ENCODE peak calls at places on chromosomes 16 and 17, in ten cellular contexts. One of them, this sample, is unnamed.

GRCh38 chr17:66849136-66849655 is 14.3 kb downstream of the CACNG5 start:
- DNase-seq in prostate gland: no peak
- DNase-seq in GM23338: no peak
- DNase-seq in stomach: no peak
- DNase-seq in H1: no peak
- DNase-seq in SK-N-SH: no peak
- DNase-seq in Panc1: no peak
- DNase-seq in esophagus muscularis mucosa: no peak
- DNase-seq in breast epithelium: no peak
- DNase-seq in K562: no peak
- DNase-seq in this sample: no peak

GRCh38 chr16:57094911-57095310 is 2.5 kb downstream of the CPNE2 start:
- DNase-seq in Panc1: no peak
- DNase-seq in H1: no peak
- DNase-seq in stomach: no peak
- DNase-seq in GM23338: no peak
- DNase-seq in breast epithelium: no peak
- DNase-seq in prostate gland: no peak
- DNase-seq in SK-N-SH: no peak
- DNase-seq in esophagus muscularis mucosa: no peak
- DNase-seq in K562: no peak
- DNase-seq in this sample: no peak

GRCh38 chr16:24491721-24492120 is 47.6 kb upstream of the RBBP6 start:
- DNase-seq in K562: no peak
- DNase-seq in esophagus muscularis mucosa: no peak
- DNase-seq in prostate gland: no peak
- DNase-seq in breast epithelium: no peak
- DNase-seq in GM23338: no peak
- DNase-seq in Panc1: no peak
- DNase-seq in SK-N-SH: no peak
- DNase-seq in stomach: no peak
- DNase-seq in H1: no peak
- DNase-seq in this sample: no peak

GRCh38 chr16:70470927-70471341 is 16.5 kb downstream of the FCSK start:
- DNase-seq in esophagus muscularis mucosa: no peak
- DNase-seq in GM23338: peak; percentile 71
- DNase-seq in SK-N-SH: peak; percentile 87
- DNase-seq in breast epithelium: no peak
- DNase-seq in stomach: peak; percentile 61
- DNase-seq in K562: peak; percentile 58
- DNase-seq in Panc1: no peak
- DNase-seq in H1: peak; percentile 74
- DNase-seq in prostate gland: no peak
- DNase-seq in this sample: no peak

GRCh38 chr16:75198135-75198600 is 8.8 kb downstream of the CTRB2 start:
- DNase-seq in Panc1: no peak
- DNase-seq in stomach: peak; percentile 24
- DNase-seq in H1: no peak
- DNase-seq in K562: no peak
- DNase-seq in prostate gland: no peak
- DNase-seq in SK-N-SH: peak; percentile 71
- DNase-seq in esophagus muscularis mucosa: no peak
- DNase-seq in GM23338: no peak
- DNase-seq in breast epithelium: no peak
- DNase-seq in this sample: no peak

GRCh38 chr16:62638964-62639861 is 603.0 kb upstream of the CDH8 start:
- DNase-seq in breast epithelium: no peak
- DNase-seq in GM23338: no peak
- DNase-seq in K562: no peak
- DNase-seq in SK-N-SH: no peak
- DNase-seq in prostate gland: no peak
- DNase-seq in H1: no peak
- DNase-seq in esophagus muscularis mucosa: no peak
- DNase-seq in stomach: no peak
- DNase-seq in Panc1: peak; percentile 0
- DNase-seq in this sample: no peak

GRCh38 chr17:20008242-20009051 is 712 bp upstream of the SPECC1 start:
- DNase-seq in esophagus muscularis mucosa: no peak
- DNase-seq in SK-N-SH: peak; percentile 66
- DNase-seq in Panc1: no peak
- DNase-seq in K562: peak; percentile 47
- DNase-seq in GM23338: peak; percentile 73
- DNase-seq in prostate gland: no peak
- DNase-seq in breast epithelium: no peak
- DNase-seq in H1: no peak
- DNase-seq in stomach: no peak
- DNase-seq in this sample: no peak

GRCh38 chr16:53159781-53160436 is 105.1 kb downstream of the CHD9 start:
- DNase-seq in prostate gland: no peak
- DNase-seq in K562: peak; percentile 45
- DNase-seq in SK-N-SH: peak; percentile 43
- DNase-seq in esophagus muscularis mucosa: no peak
- DNase-seq in stomach: no peak
- DNase-seq in H1: peak; percentile 50
- DNase-seq in breast epithelium: no peak
- DNase-seq in Panc1: peak; percentile 7
- DNase-seq in GM23338: peak; percentile 79
- DNase-seq in this sample: no peak

DNA sequence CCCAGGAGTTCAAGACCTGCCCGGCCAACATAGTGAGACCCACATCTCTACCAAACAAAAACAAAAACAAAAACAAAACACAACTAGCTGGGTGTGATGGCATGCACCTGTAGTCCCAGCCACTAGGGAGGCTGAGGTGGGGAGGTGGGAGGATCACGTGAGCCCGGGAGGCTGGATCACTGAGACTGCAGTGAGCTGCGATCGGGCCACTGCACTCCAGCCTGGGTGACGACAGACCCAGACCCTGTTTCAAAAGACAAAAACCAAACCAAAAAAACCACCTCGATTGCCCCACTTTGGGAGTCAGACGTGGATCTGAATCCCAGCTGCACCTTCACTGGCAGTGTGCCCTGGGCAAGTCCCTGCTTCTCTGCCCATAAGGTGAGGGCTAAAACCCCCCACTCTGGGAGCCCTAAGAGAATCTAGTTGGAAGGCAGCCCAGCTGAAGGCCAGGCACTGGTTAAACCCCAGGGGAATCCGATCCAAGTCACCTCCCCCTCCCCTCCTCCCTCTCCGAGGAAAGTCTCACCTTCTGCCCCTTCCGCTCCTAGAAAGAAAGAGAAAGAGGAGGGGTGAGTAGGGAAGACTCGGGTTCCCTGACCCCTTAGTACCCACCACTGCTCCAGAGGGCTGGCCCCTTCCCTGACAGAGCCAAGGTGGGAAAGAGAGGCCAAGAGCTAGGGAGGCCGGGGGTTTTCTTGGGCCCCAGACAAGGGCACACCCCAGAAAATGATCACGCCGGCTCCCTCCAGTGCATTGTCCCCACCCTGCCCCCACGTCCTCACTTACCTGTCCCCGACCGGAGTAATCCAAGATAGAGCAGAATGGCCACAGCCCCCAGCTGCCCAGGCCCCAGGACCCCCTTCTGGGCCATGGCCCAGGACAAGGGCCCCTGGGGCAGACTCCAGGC is 647 bp downstream of the PRSS8 start:
- DNase-seq in K562: no peak
- DNase-seq in prostate gland: peak; percentile 64
- DNase-seq in H1: peak; percentile 66
- DNase-seq in SK-N-SH: no peak
- DNase-seq in breast epithelium: peak; percentile 70
- DNase-seq in GM23338: peak; percentile 89
- DNase-seq in Panc1: no peak
- DNase-seq in esophagus muscularis mucosa: no peak
- DNase-seq in stomach: peak; percentile 78
- DNase-seq in this sample: no peak
- H3K4me3 ChIP-seq in K562: peak overlapping the region; percentile 26
- H3K4me3 ChIP-seq in prostate gland: peak overlapping the region; percentile 69
- H3K4me3 ChIP-seq in H1: peak overlapping the region; percentile 87
- H3K4me3 ChIP-seq in SK-N-SH: no peak overlapping the region
- H3K4me3 ChIP-seq in breast epithelium: peak overlapping the region; percentile 73
- H3K4me3 ChIP-seq in GM23338: peak overlapping the region; percentile 94
- H3K4me3 ChIP-seq in Panc1: no peak overlapping the region
- H3K4me3 ChIP-seq in esophagus muscularis mucosa: no peak overlapping the region
- H3K4me3 ChIP-seq in stomach: peak overlapping the region; percentile 43
- H3K4me3 ChIP-seq in this sample: peak overlapping the region; percentile 24

DNA sequence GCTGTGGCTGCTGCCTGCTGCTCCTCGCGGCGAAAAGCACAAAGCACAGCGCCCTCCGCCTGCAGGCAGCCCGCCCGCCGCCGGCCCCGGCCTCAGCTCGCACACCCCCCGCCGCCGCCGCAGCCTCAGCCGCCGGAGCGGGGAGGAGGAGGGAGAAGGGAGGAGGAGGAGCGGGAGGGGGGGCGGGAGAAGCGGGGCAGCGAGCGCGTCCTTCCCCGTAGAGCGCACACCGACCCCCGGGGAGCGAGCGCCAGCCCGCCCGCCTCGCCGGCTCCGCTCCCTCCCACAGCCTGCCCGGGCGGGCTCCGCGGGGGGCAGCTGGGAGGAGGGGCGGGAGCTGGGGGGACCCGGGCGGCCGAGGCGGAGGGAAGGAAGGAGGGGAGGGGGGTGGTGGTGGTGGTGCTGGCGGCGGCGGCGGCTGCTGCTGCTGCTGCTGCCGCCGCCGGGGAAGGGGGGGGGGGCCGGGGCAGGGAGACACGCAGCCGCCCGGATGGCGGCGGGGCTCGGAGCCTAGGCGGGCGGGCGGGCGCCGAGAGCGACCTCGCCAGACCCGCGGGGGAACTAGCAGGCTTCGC is at the start of gene UBTF:
- DNase-seq in GM23338: peak; percentile 75
- DNase-seq in esophagus muscularis mucosa: peak; percentile 92
- DNase-seq in K562: peak; percentile 71
- DNase-seq in H1: peak; percentile 75
- DNase-seq in Panc1: no peak
- DNase-seq in stomach: peak; percentile 62
- DNase-seq in SK-N-SH: peak; percentile 81
- DNase-seq in prostate gland: peak; percentile 59
- DNase-seq in breast epithelium: peak; percentile 43
- DNase-seq in this sample: peak; percentile 86
- TF ChIP-seq POLR2AphosphoS5 in GM23338: peak; percentile 37
- TF ChIP-seq POLR2AphosphoS5 in esophagus muscularis mucosa: no peak
- TF ChIP-seq POLR2AphosphoS5 in K562: no peak
- TF ChIP-seq POLR2AphosphoS5 in H1: no peak
- TF ChIP-seq POLR2AphosphoS5 in Panc1: no peak
- TF ChIP-seq POLR2AphosphoS5 in stomach: no peak
- TF ChIP-seq POLR2AphosphoS5 in SK-N-SH: peak; percentile 19
- TF ChIP-seq POLR2AphosphoS5 in prostate gland: no peak
- TF ChIP-seq POLR2AphosphoS5 in breast epithelium: no peak
- TF ChIP-seq POLR2AphosphoS5 in this sample: peak; percentile 42

DNA sequence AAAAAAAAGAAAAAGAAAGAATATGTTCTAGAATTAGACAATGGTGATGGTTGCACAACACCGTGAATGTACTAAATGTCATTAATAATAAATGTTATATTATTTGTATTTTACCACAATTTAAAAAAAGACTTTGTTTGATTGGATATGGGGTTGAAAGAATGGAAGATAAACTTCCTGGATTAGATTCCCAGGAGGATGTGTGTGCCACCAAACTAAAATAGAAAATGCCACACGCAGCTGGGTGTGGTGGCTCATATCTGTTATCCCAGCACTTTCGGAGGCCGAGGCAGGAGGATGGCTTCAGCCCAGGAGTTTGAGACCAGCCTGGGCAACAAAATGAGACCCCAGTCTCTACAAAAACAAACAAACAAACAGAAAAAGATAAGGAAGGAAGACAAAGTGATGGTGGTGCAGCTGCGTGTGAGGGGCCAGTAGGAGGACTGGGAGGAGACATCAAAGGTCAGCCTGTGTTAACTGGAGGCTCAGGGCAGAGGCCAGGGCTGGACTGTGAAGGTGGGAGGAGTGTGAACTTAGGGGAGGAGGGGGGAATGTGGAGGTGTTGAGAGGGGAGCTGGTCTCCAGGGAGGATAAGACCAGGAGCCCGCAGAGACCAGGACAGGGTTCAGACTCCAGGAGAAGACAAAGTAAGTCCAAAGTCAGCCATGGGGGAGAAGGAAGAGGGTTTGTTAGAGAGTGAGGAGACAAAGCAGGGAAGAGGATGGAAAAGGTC is 4.1 kb downstream of the PECAM1 start:
- DNase-seq in breast epithelium: no peak
- DNase-seq in H1: no peak
- DNase-seq in esophagus muscularis mucosa: no peak
- DNase-seq in SK-N-SH: no peak
- DNase-seq in K562: peak; percentile 25
- DNase-seq in GM23338: no peak
- DNase-seq in Panc1: no peak
- DNase-seq in prostate gland: no peak
- DNase-seq in stomach: no peak
- DNase-seq in this sample: no peak
- H3K4me3 ChIP-seq in breast epithelium: peak overlapping the region; percentile 57
- H3K4me3 ChIP-seq in H1: no peak overlapping the region
- H3K4me3 ChIP-seq in esophagus muscularis mucosa: peak overlapping the region; percentile 39
- H3K4me3 ChIP-seq in SK-N-SH: peak overlapping the region; percentile 53
- H3K4me3 ChIP-seq in K562: no peak overlapping the region
- H3K4me3 ChIP-seq in GM23338: no peak overlapping the region
- H3K4me3 ChIP-seq in Panc1: no peak overlapping the region
- H3K4me3 ChIP-seq in prostate gland: no peak overlapping the region
- H3K4me3 ChIP-seq in stomach: no peak overlapping the region
- H3K4me3 ChIP-seq in this sample: no peak overlapping the region

GRCh38 chr17:30821751-30822723 is 2.5 kb downstream of the CRLF3 start:
- DNase-seq in Panc1: no peak
- DNase-seq in K562: no peak
- DNase-seq in prostate gland: no peak
- DNase-seq in SK-N-SH: no peak
- DNase-seq in stomach: no peak
- DNase-seq in breast epithelium: no peak
- DNase-seq in GM23338: peak; percentile 23
- DNase-seq in H1: no peak
- DNase-seq in esophagus muscularis mucosa: no peak
- DNase-seq in this sample: no peak

GRCh38 chr17:30824002-30824355 is 513 bp downstream of the CRLF3 start:
- DNase-seq in SK-N-SH: peak; percentile 68
- DNase-seq in H1: no peak
- DNase-seq in stomach: no peak
- DNase-seq in GM23338: no peak
- DNase-seq in Panc1: no peak
- DNase-seq in K562: peak; percentile 52
- DNase-seq in esophagus muscularis mucosa: no peak
- DNase-seq in prostate gland: no peak
- DNase-seq in breast epithelium: no peak
- DNase-seq in this sample: no peak

GRCh38 chr17:30827082-30827481 is 2.6 kb upstream of the CRLF3 start:
- DNase-seq in H1: no peak
- DNase-seq in K562: no peak
- DNase-seq in SK-N-SH: no peak
- DNase-seq in esophagus muscularis mucosa: no peak
- DNase-seq in Panc1: no peak
- DNase-seq in GM23338: no peak
- DNase-seq in prostate gland: no peak
- DNase-seq in breast epithelium: no peak
- DNase-seq in stomach: no peak
- DNase-seq in this sample: no peak

GRCh38 chr17:30823425-30823824 is 1.1 kb downstream of the CRLF3 start:
- DNase-seq in stomach: no peak
- DNase-seq in breast epithelium: no peak
- DNase-seq in H1: no peak
- DNase-seq in esophagus muscularis mucosa: no peak
- DNase-seq in K562: peak; percentile 7
- DNase-seq in SK-N-SH: no peak
- DNase-seq in GM23338: no peak
- DNase-seq in Panc1: no peak
- DNase-seq in prostate gland: no peak
- DNase-seq in this sample: no peak

DNA sequence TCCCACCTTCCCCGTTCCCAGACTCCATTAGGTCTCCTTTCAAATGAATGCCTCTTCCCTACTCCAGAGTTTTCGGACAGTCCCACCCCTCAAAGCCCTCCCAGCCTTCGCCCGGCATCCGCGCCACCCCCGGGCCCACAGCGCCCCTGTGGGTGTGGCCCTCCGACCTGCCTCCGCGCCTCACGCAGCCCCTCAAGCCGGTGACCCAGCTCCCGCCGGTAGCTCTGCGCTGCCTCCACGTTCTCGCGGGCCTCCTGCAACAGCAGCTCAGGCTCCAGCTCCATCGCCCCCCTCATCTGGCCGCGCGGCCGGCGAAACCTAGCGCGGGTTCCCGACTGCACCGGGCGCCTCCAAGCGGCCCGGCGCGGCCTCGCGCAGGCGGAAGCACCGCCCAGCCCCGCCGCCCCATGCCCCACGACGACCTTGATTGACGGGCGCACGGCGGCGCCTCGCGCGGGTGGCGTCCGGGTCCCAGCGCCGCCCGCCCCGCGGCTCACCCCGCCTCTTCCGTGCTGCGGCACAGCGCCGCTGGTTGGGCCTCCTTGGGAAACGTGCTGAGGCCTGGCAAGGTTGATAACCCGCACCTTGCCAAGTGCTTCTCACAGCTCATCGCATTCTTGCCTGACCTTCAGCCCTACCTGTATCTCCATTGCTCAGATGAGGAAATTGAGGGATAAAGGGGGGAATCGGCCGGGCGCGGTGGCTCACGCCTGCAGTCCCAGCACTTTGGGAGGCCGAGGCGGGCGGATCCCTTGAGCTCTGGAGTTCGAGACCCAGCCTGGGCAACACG is at the start of gene CRLF3:
- DNase-seq in GM23338: peak; percentile 94
- DNase-seq in esophagus muscularis mucosa: peak; percentile 92
- DNase-seq in H1: peak; percentile 93
- DNase-seq in prostate gland: peak; percentile 81
- DNase-seq in SK-N-SH: peak; percentile 99
- DNase-seq in stomach: peak; percentile 91
- DNase-seq in Panc1: peak; percentile 52
- DNase-seq in K562: peak; percentile 95
- DNase-seq in breast epithelium: peak; percentile 81
- DNase-seq in this sample: peak; percentile 93
- TF ChIP-seq POLR2AphosphoS5 in GM23338: peak; percentile 88
- TF ChIP-seq POLR2AphosphoS5 in esophagus muscularis mucosa: peak; percentile 71
- TF ChIP-seq POLR2AphosphoS5 in H1: peak; percentile 82
- TF ChIP-seq POLR2AphosphoS5 in prostate gland: peak; percentile 40
- TF ChIP-seq POLR2AphosphoS5 in SK-N-SH: peak; percentile 82
- TF ChIP-seq POLR2AphosphoS5 in stomach: peak; percentile 82
- TF ChIP-seq POLR2AphosphoS5 in Panc1: peak; percentile 74
- TF ChIP-seq POLR2AphosphoS5 in K562: peak; percentile 72
- TF ChIP-seq POLR2AphosphoS5 in breast epithelium: peak; percentile 29
- TF ChIP-seq POLR2AphosphoS5 in this sample: peak; percentile 53